ENCODE peak calls at places on chromosomes 13 and 19, in four cellular contexts. K, D, A and X are unnamed samples.

GRCh38 chr13:23668557-23668956 is 98.3 kb downstream of the TNFRSF19 start:
- DNase-seq in K (no peak), D (no peak), A (no peak), X (no peak)

GRCh38 chr13:102770435-102770834 is 3.2 kb downstream of the TEX30 start:
- DNase-seq in K (no peak), D (no peak), A (no peak), X (no peak)

GRCh38 chr19:543912-544608 is at the start of gene GZMM:
- DNase-seq in K (no peak), D (no peak), A (no peak), X (no peak)

GRCh38 chr13:85411608-85412007 is 387.6 kb downstream of the SLITRK6 start:
- DNase-seq in K (no peak), D (no peak), A (no peak), X (no peak)

GRCh38 chr13:23723463-23723862 is 153.3 kb downstream of the TNFRSF19 start:
- DNase-seq in K (no peak), D (no peak), A (no peak), X (peak; percentile 26)

GRCh38 chr19:4971424-4971793 is 2.5 kb downstream of the KDM4B start:
- DNase-seq in K (no peak), D (no peak), A (no peak), X (no peak)

GRCh38 chr13:59776924-59777690 is 386.6 kb downstream of the DIAPH3 start:
- DNase-seq in K (no peak), D (no peak), A (no peak), X (peak; percentile 49)

GRCh38 chr13:110415669-110416068 is 108.6 kb downstream of the COL4A2 start:
- DNase-seq in K (no peak), D (no peak), A (no peak), X (no peak)

GRCh38 chr19:49447485-49448431 is 3.9 kb downstream of the PIH1D1 start:
- DNase-seq in K (no peak), D (no peak), A (peak; percentile 13), X (no peak)

DNA sequence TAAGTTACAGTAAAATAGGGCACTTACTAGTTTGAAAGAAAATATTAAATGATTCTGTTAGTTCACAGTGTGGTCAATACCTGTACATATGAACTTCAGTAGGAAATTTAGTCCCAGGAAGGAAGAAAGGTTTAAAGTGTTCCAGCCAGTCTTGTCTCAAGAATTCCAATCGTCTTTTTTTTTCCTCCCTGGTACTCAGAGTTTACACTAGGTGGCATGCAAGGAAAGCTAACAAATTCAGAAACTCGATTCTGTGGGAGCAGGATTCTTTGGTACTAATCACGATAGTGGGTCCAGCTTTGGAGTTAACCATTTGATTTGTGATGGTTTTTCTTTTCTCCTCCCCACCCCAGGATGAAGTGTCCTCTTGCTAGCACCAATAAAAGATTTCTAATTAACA is 43.6 kb downstream of the POLR1D start:
- DNase-seq in K (no peak), D (no peak), A (no peak), X (no peak)
- TF ChIP-seq CTCF in K (no peak), D (peak; percentile 14), A (no peak), X (peak; percentile 31)

DNA sequence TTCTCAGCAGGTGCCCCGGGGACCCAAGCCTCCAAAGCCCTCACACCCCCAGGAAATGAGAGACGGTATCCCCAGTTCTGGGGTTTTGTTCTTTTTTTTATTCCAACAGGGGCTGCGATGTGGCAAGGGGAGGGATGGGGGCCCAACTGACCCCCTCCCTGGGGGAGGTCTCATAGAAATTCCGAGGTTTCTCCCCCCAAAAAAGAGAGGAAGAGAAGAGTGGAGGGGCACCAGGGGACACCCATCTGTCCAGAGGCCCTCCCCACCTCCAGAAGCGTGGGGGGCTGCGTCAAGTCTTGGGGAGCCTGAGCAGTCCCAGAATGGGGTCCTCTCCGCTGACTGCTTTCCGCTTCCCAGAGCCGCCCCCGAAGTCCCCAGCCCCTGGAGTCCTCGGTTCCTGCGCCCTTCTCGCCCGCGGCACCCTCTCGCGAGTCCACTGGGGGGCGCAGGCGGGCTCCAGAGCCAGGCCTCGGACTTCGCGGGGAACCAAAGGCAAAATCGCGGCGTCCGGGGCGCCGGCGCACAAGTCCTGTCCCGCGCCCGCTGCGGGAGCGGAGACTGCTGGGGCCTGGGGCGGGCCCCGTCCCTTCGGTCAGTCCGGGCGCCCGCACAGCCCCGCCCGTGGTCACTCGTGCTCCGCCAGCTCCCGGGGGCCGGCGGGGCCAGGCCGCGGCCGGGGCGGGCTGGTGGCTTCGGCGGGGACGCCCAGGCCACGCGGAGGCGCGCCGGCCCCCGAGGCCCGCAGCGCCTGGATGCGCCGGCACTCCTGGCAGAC is 4.4 kb upstream of the ATP1A3 start:
- DNase-seq in K (peak; percentile 64), D (no peak), A (peak; percentile 75), X (no peak)
- TF ChIP-seq CTCF in K (peak; percentile 61), D (peak; percentile 74), A (peak; percentile 70), X (peak; percentile 86)

GRCh38 chr19:21434967-21435544 is 38.1 kb downstream of the ZNF493 start:
- DNase-seq in K (no peak), D (no peak), A (no peak), X (no peak)
- TF ChIP-seq CTCF in K (no peak), D (no peak), A (no peak), X (no peak)

DNA sequence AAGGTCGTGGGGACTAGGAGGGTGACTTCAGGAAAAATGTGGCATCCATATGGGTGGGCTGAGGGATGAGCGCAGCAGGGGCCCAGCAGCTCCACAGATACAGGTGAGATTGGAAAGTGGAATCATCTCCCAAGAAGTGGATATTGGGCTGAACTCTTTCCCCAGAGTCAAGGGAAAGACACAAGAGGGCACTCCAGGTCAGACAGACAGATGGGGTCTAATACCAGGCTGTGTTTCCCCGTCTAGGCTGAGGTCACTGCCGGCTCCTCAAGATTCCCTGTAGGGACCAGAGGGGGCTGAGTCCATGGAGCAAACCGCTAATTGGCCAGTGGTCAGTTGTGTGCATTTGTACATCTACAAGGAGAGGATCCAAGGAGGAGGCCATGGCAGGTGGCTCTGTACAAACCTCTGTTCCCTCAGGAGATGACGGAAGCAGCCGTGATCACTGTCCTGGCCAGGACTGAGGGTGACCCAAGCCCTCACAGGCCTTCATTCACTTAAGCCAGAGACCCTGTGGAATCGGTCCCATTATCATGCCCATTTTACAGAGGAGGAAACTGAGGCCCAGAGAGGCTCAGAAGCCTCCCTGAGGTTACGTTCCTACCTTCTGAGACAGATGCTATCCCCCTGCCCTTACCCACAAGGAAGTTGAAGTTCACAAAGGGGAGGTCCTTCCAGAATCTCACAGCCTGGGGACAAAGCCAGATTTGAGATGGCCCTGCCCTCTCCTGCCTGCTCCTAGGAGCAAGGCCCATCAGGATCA is 14.9 kb upstream of the IGLON5 start:
- DNase-seq in K (no peak), D (no peak), A (no peak), X (no peak)
- TF ChIP-seq CTCF in K (no peak), D (no peak), A (peak; percentile 6), X (no peak)

DNA sequence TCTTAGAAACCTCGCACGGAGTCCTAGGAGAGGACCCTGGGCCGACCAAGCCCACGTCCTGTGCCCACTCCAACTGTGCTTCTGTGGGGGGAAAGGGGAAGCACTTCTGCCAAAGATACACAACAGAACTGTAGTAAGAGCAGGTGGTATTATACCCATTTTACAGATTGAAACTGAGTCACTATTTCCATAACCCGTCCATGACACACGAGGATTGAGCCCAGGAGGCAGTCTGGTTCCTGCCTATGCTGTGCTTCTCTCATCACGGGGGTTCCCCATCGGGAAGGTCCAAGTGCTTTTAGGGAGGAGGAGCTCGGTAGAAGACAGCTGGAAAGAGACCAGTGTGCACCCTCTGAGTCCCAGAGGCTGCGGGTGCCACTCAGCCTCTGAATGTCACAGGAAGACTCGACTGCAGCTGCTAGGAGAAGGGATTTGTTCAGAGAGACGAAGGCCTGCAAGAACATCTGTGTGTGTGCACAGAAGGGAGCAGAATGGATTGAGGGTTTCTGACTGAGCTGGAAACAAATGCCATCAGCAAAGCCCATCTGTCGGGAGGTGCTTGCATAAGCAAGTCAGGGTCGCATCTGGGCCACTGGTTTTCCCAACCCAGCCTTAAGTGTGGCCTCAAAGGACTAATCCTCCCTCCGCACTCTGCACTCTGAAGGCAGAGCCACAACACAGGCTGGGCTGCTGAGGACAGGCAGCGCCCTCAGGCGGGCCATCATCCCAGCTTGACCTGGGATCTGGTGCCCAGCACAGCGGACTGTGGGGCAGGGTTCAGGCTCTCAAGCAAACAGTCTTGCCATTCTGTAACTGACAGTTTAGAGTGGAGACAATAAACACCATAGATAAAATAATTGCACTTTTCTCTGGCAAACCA is 150.0 kb downstream of the DPF1 start:
- DNase-seq in K (no peak), D (no peak), A (no peak), X (no peak)
- TF ChIP-seq CTCF in K (no peak), D (no peak), A (no peak), X (peak; percentile 46)

DNA sequence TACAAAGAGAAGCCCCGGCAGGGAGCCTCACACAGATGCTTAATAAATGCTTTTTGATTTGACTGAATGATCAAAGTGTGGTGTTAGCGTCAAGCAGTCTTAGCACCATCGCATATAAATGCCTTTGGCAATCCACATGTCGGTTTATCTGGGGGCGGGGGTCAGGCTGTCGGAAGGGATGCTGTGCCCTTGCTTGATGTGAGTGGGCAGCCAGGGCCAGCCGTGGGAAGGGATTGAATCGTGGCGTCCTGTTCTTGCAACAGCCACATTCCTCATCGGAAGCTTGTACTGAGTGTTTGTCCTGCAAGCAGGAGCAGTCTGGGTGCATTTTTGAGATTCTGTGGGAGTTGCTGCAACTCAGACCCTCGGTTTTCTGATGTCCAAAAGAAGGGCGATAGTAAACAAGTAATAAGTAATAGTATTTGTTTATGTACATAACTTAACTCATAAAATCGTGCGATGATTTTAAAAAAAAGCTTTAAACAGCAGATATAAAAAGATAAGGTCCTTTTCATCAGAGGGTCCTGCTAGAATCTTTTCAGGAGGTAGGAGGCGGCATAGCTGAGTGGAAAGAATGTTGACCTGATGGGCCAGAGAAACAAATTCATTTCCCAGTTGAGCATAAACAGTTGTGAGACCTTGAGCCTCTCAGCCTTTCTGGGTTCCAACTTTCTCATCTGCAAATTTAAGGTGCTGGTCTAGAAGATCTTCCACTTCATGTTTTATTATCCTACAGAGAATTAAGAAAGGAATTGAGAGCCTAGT is 173.3 kb downstream of the LACC1 start:
- DNase-seq in K (no peak), D (peak; percentile 14), A (no peak), X (no peak)
- TF ChIP-seq CTCF in K (no peak), D (no peak), A (no peak), X (peak; percentile 13)

DNA sequence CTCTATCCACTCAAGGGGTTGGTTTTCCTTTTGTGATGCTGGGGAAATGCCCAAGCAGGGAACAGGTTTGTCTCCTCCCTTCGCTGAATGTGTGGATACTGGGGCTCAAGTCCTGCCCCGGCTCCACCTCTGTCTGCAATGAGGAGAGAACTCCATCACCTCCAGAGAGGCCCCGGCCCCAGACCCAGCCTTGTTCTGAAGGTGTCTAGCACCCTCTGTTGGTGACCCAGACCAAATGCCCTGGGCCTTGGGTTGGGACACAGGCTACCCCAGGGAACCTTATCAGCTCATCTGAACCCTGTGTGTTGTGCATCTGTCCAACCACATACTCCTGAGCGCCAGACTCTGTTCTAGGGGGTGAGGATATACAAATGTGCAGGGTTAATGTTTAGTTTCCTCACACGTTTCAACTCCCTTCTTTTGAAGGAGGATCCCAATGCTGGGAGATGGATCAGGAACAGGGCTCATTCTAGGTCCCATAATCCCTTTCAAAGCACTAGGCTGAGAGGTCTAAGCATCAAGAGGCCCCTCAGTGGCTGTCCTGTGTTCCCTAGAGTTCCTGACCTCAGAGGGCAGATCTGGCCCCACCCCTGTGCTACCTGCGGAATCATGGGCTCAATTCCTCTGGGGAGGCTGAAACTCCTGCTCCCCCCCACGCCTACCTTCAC is 112.5 kb upstream of the SLC7A1 start:
- DNase-seq in K (peak; percentile 27), D (peak; percentile 15), A (peak; percentile 53), X (no peak)
- TF ChIP-seq CTCF in K (no peak), D (peak; percentile 78), A (peak; percentile 84), X (peak; percentile 83)